ENCODE peak calls at places on chromosomes 11 and 22, in six cellular contexts. One of them, this sample, is unnamed.

GRCh38 chr11:17581036-17581731 is 34.1 kb downstream of the OTOG start:
- DNase-seq in H9: no peak
- DNase-seq in IMR-90: no peak
- DNase-seq in mesenchymal stem cell: no peak
- DNase-seq in H1: peak; percentile 27
- DNase-seq in trophoblast cell: no peak
- DNase-seq in this sample: no peak

GRCh38 chr11:114176321-114176720 is 116.8 kb downstream of the ZBTB16 start:
- DNase-seq in IMR-90: no peak
- DNase-seq in H9: no peak
- DNase-seq in H1: no peak
- DNase-seq in trophoblast cell: no peak
- DNase-seq in mesenchymal stem cell: no peak
- DNase-seq in this sample: no peak

GRCh38 chr11:113881856-113882255 is 6.5 kb upstream of the USP28 start:
- DNase-seq in H1: no peak
- DNase-seq in IMR-90: no peak
- DNase-seq in trophoblast cell: peak; percentile 93
- DNase-seq in mesenchymal stem cell: no peak
- DNase-seq in H9: no peak
- DNase-seq in this sample: no peak

GRCh38 chr11:60345489-60345888 is 18.4 kb downstream of the MS4A6E start:
- DNase-seq in H1: peak; percentile 64
- DNase-seq in H9: peak; percentile 59
- DNase-seq in trophoblast cell: peak; percentile 7
- DNase-seq in mesenchymal stem cell: peak; percentile 45
- DNase-seq in IMR-90: no peak
- DNase-seq in this sample: no peak

GRCh38 chr22:47035443-47035881 is 273.0 kb downstream of the TBC1D22A start:
- DNase-seq in trophoblast cell: no peak
- DNase-seq in H1: no peak
- DNase-seq in mesenchymal stem cell: peak; percentile 29
- DNase-seq in IMR-90: no peak
- DNase-seq in H9: no peak
- DNase-seq in this sample: no peak

GRCh38 chr11:65051389-65051858 is 6.9 kb downstream of the NAALADL1 start:
- DNase-seq in IMR-90: no peak
- DNase-seq in mesenchymal stem cell: no peak
- DNase-seq in H9: no peak
- DNase-seq in trophoblast cell: no peak
- DNase-seq in H1: no peak
- DNase-seq in this sample: no peak

GRCh38 chr22:26544489-26544888 is 32.2 kb upstream of the TFIP11 start:
- DNase-seq in mesenchymal stem cell: no peak
- DNase-seq in trophoblast cell: no peak
- DNase-seq in H9: no peak
- DNase-seq in H1: no peak
- DNase-seq in IMR-90: no peak
- DNase-seq in this sample: no peak

GRCh38 chr22:48434868-48435250 is 1392.8 kb downstream of the BRD1 start:
- DNase-seq in mesenchymal stem cell: no peak
- DNase-seq in H1: no peak
- DNase-seq in IMR-90: no peak
- DNase-seq in trophoblast cell: no peak
- DNase-seq in H9: no peak
- DNase-seq in this sample: no peak

GRCh38 chr11:116177521-116178220 is 595.1 kb downstream of the BUD13 start:
- DNase-seq in mesenchymal stem cell: no peak
- DNase-seq in H1: peak; percentile 43
- DNase-seq in trophoblast cell: no peak
- DNase-seq in H9: no peak
- DNase-seq in IMR-90: no peak
- DNase-seq in this sample: no peak

GRCh38 chr11:80822248-80822647 is 1381.4 kb upstream of the TENM4 start:
- DNase-seq in mesenchymal stem cell: no peak
- DNase-seq in IMR-90: no peak
- DNase-seq in trophoblast cell: no peak
- DNase-seq in H1: no peak
- DNase-seq in H9: no peak
- DNase-seq in this sample: no peak

GRCh38 chr22:40189979-40190378 is 12.3 kb downstream of the TNRC6B start:
- DNase-seq in trophoblast cell: no peak
- DNase-seq in H1: no peak
- DNase-seq in IMR-90: peak; percentile 26
- DNase-seq in H9: no peak
- DNase-seq in mesenchymal stem cell: no peak
- DNase-seq in this sample: no peak

GRCh38 chr11:93512965-93513667 is 30.1 kb downstream of the SMCO4 start:
- DNase-seq in H1: no peak
- DNase-seq in mesenchymal stem cell: no peak
- DNase-seq in trophoblast cell: no peak
- DNase-seq in H9: no peak
- DNase-seq in IMR-90: no peak
- DNase-seq in this sample: no peak

GRCh38 chr11:93512073-93512475 is 31.1 kb downstream of the SMCO4 start:
- DNase-seq in H9: no peak
- DNase-seq in IMR-90: no peak
- DNase-seq in trophoblast cell: no peak
- DNase-seq in mesenchymal stem cell: no peak
- DNase-seq in H1: no peak
- DNase-seq in this sample: no peak

GRCh38 chr11:93514712-93515111 is 28.5 kb downstream of the SMCO4 start:
- DNase-seq in H9: no peak
- DNase-seq in mesenchymal stem cell: no peak
- DNase-seq in IMR-90: no peak
- DNase-seq in trophoblast cell: no peak
- DNase-seq in H1: no peak
- DNase-seq in this sample: no peak

GRCh38 chr11:93515438-93515837 is 27.8 kb downstream of the SMCO4 start:
- DNase-seq in mesenchymal stem cell: no peak
- DNase-seq in H9: no peak
- DNase-seq in H1: no peak
- DNase-seq in trophoblast cell: no peak
- DNase-seq in IMR-90: no peak
- DNase-seq in this sample: no peak

DNA sequence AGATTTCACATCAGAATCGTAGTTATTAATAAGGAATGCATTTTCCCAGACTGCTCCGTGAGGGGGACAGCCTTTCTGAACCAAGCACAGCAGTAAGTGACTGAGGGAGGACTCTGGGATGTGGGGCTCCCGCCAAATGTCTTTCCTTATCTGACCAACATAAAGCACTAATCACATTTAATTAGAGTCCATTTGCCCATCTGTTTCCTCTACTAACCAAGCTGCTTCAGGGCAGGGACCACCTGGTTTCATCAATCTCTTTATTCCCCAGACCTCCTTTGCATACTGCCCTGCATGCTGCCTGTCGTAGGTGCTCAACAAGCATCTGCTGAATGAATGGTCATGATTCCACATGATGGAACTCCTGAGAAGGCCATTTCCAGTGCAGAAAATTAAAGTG is 29.4 kb downstream of the SMCO4 start:
- DNase-seq in mesenchymal stem cell: no peak
- DNase-seq in H9: no peak
- DNase-seq in H1: no peak
- DNase-seq in trophoblast cell: no peak
- DNase-seq in IMR-90: no peak
- DNase-seq in this sample: no peak
- H4K91ac ChIP-seq in mesenchymal stem cell: no peak overlapping the region
- H4K91ac ChIP-seq in H9: no peak overlapping the region
- H4K91ac ChIP-seq in H1: no peak overlapping the region
- H4K91ac ChIP-seq in trophoblast cell: no peak overlapping the region
- H4K91ac ChIP-seq in IMR-90: no peak overlapping the region
- H4K91ac ChIP-seq in this sample: no peak overlapping the region

DNA sequence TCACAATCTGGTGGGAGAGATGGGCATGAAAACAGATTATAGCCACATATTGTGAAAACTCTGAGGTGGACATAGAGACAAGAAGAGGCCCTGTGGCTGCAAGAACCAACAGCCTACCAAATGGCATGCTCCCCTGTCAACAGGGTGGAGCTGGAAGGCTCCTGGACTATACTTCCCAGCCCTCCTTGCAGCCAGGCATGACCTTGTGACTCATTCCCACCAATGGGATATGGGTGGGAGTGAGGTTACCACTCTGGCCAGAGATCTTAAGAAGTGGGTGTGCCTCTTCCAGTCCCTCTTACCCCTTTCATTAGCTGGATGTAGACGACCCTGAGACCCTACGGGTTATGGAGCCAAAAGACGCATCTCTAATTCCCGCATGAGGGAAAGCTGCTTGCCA is 126.4 kb upstream of the ZBED5 start:
- DNase-seq in mesenchymal stem cell: no peak
- DNase-seq in trophoblast cell: no peak
- DNase-seq in IMR-90: no peak
- DNase-seq in H9: peak; percentile 54
- DNase-seq in H1: no peak
- DNase-seq in this sample: no peak
- H4K91ac ChIP-seq in mesenchymal stem cell: no peak overlapping the region
- H4K91ac ChIP-seq in trophoblast cell: no peak overlapping the region
- H4K91ac ChIP-seq in IMR-90: no peak overlapping the region
- H4K91ac ChIP-seq in H9: no peak overlapping the region
- H4K91ac ChIP-seq in H1: no peak overlapping the region
- H4K91ac ChIP-seq in this sample: no peak overlapping the region

GRCh38 chr11:70739091-70739490 is 340.8 kb downstream of the CTTN start:
- DNase-seq in IMR-90: no peak
- DNase-seq in mesenchymal stem cell: no peak
- DNase-seq in H9: no peak
- DNase-seq in trophoblast cell: no peak
- DNase-seq in H1: no peak
- DNase-seq in this sample: no peak

GRCh38 chr11:70736937-70737640 is 338.8 kb downstream of the CTTN start:
- DNase-seq in IMR-90: no peak
- DNase-seq in trophoblast cell: no peak
- DNase-seq in mesenchymal stem cell: no peak
- DNase-seq in H9: no peak
- DNase-seq in H1: no peak
- DNase-seq in this sample: no peak

GRCh38 chr11:70737816-70738630 is 339.7 kb downstream of the CTTN start:
- DNase-seq in H1: no peak
- DNase-seq in IMR-90: no peak
- DNase-seq in H9: no peak
- DNase-seq in trophoblast cell: no peak
- DNase-seq in mesenchymal stem cell: no peak
- DNase-seq in this sample: no peak

GRCh38 chr11:70739811-70740474 is 341.6 kb downstream of the CTTN start:
- DNase-seq in IMR-90: no peak
- DNase-seq in H9: no peak
- DNase-seq in trophoblast cell: no peak
- DNase-seq in H1: no peak
- DNase-seq in mesenchymal stem cell: no peak
- DNase-seq in this sample: no peak

GRCh38 chr11:70738661-70739060 is 340.3 kb downstream of the CTTN start:
- DNase-seq in mesenchymal stem cell: no peak
- DNase-seq in H9: no peak
- DNase-seq in H1: no peak
- DNase-seq in IMR-90: no peak
- DNase-seq in trophoblast cell: no peak
- DNase-seq in this sample: no peak
- H4K91ac ChIP-seq in mesenchymal stem cell: no peak overlapping the region
- H4K91ac ChIP-seq in H9: no peak overlapping the region
- H4K91ac ChIP-seq in H1: no peak overlapping the region
- H4K91ac ChIP-seq in IMR-90: no peak overlapping the region
- H4K91ac ChIP-seq in trophoblast cell: no peak overlapping the region
- H4K91ac ChIP-seq in this sample: no peak overlapping the region

GRCh38 chr11:56855217-56855616 is 106.7 kb upstream of the OR9G4 start:
- DNase-seq in H9: no peak
- DNase-seq in mesenchymal stem cell: no peak
- DNase-seq in IMR-90: no peak
- DNase-seq in H1: no peak
- DNase-seq in trophoblast cell: no peak
- DNase-seq in this sample: no peak
- H4K91ac ChIP-seq in H9: no peak overlapping the region
- H4K91ac ChIP-seq in mesenchymal stem cell: no peak overlapping the region
- H4K91ac ChIP-seq in IMR-90: no peak overlapping the region
- H4K91ac ChIP-seq in H1: no peak overlapping the region
- H4K91ac ChIP-seq in trophoblast cell: no peak overlapping the region
- H4K91ac ChIP-seq in this sample: no peak overlapping the region

DNA sequence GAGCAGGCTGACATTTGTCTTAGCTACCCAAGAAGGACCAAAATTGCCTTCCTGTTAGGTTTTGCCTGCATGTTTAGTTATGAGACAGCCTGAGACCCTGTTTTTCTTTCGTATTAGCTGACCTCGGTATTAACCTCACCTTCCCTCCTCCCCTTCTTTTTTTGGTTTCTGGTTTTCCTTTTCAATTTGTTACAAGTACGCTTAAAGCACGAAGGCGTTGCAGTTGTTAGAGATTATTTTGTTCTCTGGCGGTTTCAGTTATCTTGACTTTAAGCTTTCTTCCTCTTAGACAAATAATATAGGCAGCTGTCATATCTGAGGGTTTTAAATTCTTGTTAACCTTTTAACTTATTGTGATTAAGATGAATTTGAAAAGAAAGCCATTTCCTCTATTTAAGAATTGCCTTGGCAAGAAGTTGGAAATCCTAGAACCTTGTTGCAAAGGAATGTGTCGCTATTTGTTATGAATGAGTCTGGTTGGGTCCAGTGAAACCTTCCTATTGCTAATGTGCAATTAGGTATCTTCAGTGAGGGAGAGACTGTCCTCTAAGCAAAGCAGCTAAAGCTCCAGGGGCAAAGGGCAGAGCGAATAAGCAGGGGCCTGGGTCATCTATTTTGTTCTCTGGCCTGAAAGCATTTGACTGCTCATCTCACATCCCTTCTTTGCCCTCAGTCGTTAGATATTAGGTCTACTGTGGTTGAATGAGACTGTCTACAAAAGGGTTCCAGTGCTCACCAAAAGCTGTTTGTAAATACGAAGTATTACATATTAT is 45.8 kb downstream of the PACS1 start:
- DNase-seq in trophoblast cell: no peak
- DNase-seq in H1: no peak
- DNase-seq in mesenchymal stem cell: peak; percentile 29
- DNase-seq in H9: no peak
- DNase-seq in IMR-90: peak; percentile 20
- DNase-seq in this sample: no peak
- H4K91ac ChIP-seq in trophoblast cell: no peak overlapping the region
- H4K91ac ChIP-seq in H1: no peak overlapping the region
- H4K91ac ChIP-seq in mesenchymal stem cell: no peak overlapping the region
- H4K91ac ChIP-seq in H9: no peak overlapping the region
- H4K91ac ChIP-seq in IMR-90: peak overlapping the region; percentile 51
- H4K91ac ChIP-seq in this sample: no peak overlapping the region

DNA sequence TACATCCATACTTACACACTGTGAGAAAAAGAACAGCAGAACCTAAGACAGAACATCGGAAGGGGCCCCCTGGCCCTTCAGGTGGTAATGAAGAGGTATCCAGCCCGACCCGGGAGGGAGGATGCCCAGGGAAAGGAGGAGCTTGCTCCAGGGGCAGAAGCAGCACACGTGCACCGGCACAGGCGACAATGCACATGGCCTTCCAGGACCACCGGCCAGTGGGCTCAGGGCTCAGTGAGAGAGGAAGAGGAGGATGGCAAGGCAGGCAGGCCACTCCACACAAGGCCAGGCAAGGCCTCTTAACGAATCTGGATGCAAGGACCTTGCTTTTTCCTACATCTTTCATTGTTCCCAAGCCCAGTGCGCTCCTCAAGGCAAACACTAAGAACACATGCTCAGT is 52.6 kb downstream of the MICAL3 start:
- DNase-seq in H9: no peak
- DNase-seq in mesenchymal stem cell: no peak
- DNase-seq in IMR-90: no peak
- DNase-seq in trophoblast cell: no peak
- DNase-seq in H1: no peak
- DNase-seq in this sample: no peak
- H4K91ac ChIP-seq in H9: no peak overlapping the region
- H4K91ac ChIP-seq in mesenchymal stem cell: peak overlapping the region; percentile 60
- H4K91ac ChIP-seq in IMR-90: peak overlapping the region; percentile 100
- H4K91ac ChIP-seq in trophoblast cell: peak overlapping the region; percentile 5
- H4K91ac ChIP-seq in H1: no peak overlapping the region
- H4K91ac ChIP-seq in this sample: no peak overlapping the region

This sample was measured in neuronal stem cell.